ENCODE peak calls at places on chromosomes 1 and 21, in four cellular contexts. O is M059J, X is adrenal gland, N is left ventricle myocardium inferior. I is an unnamed sample.

GRCh38 chr1:109873278-109874175 is 37.1 kb upstream of the CSF1 start:
- DNase-seq in O (peak), N (no peak), X (no peak), I (peak)

GRCh38 chr1:48196168-48196716 is 26.3 kb upstream of the SLC5A9 start:
- DNase-seq in N (no peak), O (no peak), X (no peak), I (peak)

GRCh38 chr21:42071146-42071737 is at the start of gene UMODL1:
- DNase-seq in O (no peak), X (no peak), N (no peak), I (no peak)

GRCh38 chr1:168261390-168261789 is 19.3 kb upstream of the TBX19 start:
- DNase-seq in N (no peak), X (no peak), O (peak), I (peak)

GRCh38 chr1:206684478-206685255 is at the start of gene MAPKAPK2:
- DNase-seq in X (peak), O (peak), N (peak), I (no peak)

GRCh38 chr1:50450861-50451653 is 27.8 kb upstream of the DMRTA2 start:
- DNase-seq in O (no peak), N (no peak), X (no peak), I (no peak)

GRCh38 chr1:112083487-112083886 is 94.0 kb upstream of the KCND3 start:
- DNase-seq in N (no peak), O (peak), X (no peak), I (no peak)

GRCh38 chr1:29864431-29865022 is 628.2 kb downstream of the PTPRU start:
- DNase-seq in N (no peak), O (no peak), X (no peak), I (no peak)

I was measured in HT1080.